ENCODE peak calls at places on chromosomes 7 and 10, in five cellular contexts. One of them, this sample, is unnamed.

GRCh38 chr7:20383351-20383750 is 52.7 kb downstream of the ITGB8 start:
- DNase-seq in H4: no peak
- DNase-seq in neural crest cell: no peak
- DNase-seq in GM10248: no peak
- DNase-seq in astrocyte of the spinal cord: no peak
- DNase-seq in this sample: no peak

GRCh38 chr10:118594392-118595063 is 920 bp downstream of the PRLHR start:
- DNase-seq in H4: no peak
- DNase-seq in neural crest cell: peak; percentile 62
- DNase-seq in GM10248: peak; percentile 39
- DNase-seq in astrocyte of the spinal cord: peak; percentile 22
- DNase-seq in this sample: peak; percentile 78

GRCh38 chr10:10794056-10794455 is 223.6 kb upstream of the CELF2 start:
- DNase-seq in H4: no peak
- DNase-seq in neural crest cell: no peak
- DNase-seq in GM10248: no peak
- DNase-seq in astrocyte of the spinal cord: no peak
- DNase-seq in this sample: no peak

GRCh38 chr7:100621554-100621953 is 9.2 kb downstream of the MOSPD3 start:
- DNase-seq in H4: no peak
- DNase-seq in neural crest cell: no peak
- DNase-seq in GM10248: no peak
- DNase-seq in astrocyte of the spinal cord: no peak
- DNase-seq in this sample: no peak

GRCh38 chr7:121544726-121545125 is 148.6 kb upstream of the FAM3C start:
- DNase-seq in H4: peak; percentile 93
- DNase-seq in neural crest cell: no peak
- DNase-seq in GM10248: peak; percentile 8
- DNase-seq in astrocyte of the spinal cord: peak; percentile 97
- DNase-seq in this sample: no peak

GRCh38 chr7:98276241-98276761 is 5.2 kb upstream of the BRI3 start:
- DNase-seq in H4: no peak
- DNase-seq in neural crest cell: no peak
- DNase-seq in GM10248: no peak
- DNase-seq in astrocyte of the spinal cord: no peak
- DNase-seq in this sample: no peak

GRCh38 chr7:138970979-138971378 is 10.2 kb downstream of the KIAA1549 start:
- DNase-seq in H4: no peak
- DNase-seq in neural crest cell: no peak
- DNase-seq in GM10248: no peak
- DNase-seq in astrocyte of the spinal cord: no peak
- DNase-seq in this sample: no peak

GRCh38 chr10:86651631-86652331 is 2.6 kb upstream of the OPN4 start:
- DNase-seq in H4: no peak
- DNase-seq in neural crest cell: no peak
- DNase-seq in GM10248: no peak
- DNase-seq in astrocyte of the spinal cord: no peak
- DNase-seq in this sample: no peak

GRCh38 chr7:153090757-153091156 is 331.2 kb downstream of the ACTR3B start:
- DNase-seq in H4: no peak
- DNase-seq in neural crest cell: no peak
- DNase-seq in GM10248: no peak
- DNase-seq in astrocyte of the spinal cord: no peak
- DNase-seq in this sample: no peak

GRCh38 chr7:55567495-55568070 is 4.7 kb downstream of the VOPP1 start:
- DNase-seq in H4: no peak
- DNase-seq in neural crest cell: no peak
- DNase-seq in GM10248: no peak
- DNase-seq in astrocyte of the spinal cord: no peak
- DNase-seq in this sample: no peak

GRCh38 chr7:116327751-116328150 is 117.4 kb downstream of the TES start:
- DNase-seq in H4: peak; percentile 36
- DNase-seq in neural crest cell: no peak
- DNase-seq in GM10248: no peak
- DNase-seq in astrocyte of the spinal cord: peak; percentile 96
- DNase-seq in this sample: no peak

GRCh38 chr10:26486985-26487850 is 49.1 kb downstream of the APBB1IP start:
- DNase-seq in H4: peak; percentile 77
- DNase-seq in neural crest cell: no peak
- DNase-seq in GM10248: peak; percentile 60
- DNase-seq in astrocyte of the spinal cord: peak; percentile 89
- DNase-seq in this sample: no peak

GRCh38 chr10:88108115-88108610 is 244.7 kb downstream of the PTEN start:
- DNase-seq in H4: no peak
- DNase-seq in neural crest cell: no peak
- DNase-seq in GM10248: no peak
- DNase-seq in astrocyte of the spinal cord: no peak
- DNase-seq in this sample: peak; percentile 43

GRCh38 chr7:16695621-16696237 is 49.7 kb downstream of the BZW2 start:
- DNase-seq in H4: peak; percentile 78
- DNase-seq in neural crest cell: no peak
- DNase-seq in GM10248: peak; percentile 11
- DNase-seq in astrocyte of the spinal cord: peak; percentile 77
- DNase-seq in this sample: peak; percentile 32

GRCh38 chr10:112562803-112563663 is 116.0 kb downstream of the VTI1A start:
- DNase-seq in H4: no peak
- DNase-seq in neural crest cell: no peak
- DNase-seq in GM10248: no peak
- DNase-seq in astrocyte of the spinal cord: no peak
- DNase-seq in this sample: no peak

This sample was measured in WERI-Rb-1.